ENCODE peak calls at places on chromosome 20, in five cellular contexts. L, W, Z, E and R are unnamed samples.

GRCh38 chr20:13554076-13554475 is 84.7 kb downstream of the TASP1 start:
- DNase-seq in L (no peak), W (no peak), Z (peak), E (no peak), R (no peak)

GRCh38 chr20:20763652-20764051 is 51.2 kb upstream of the RALGAPA2 start:
- DNase-seq in L (no peak), W (no peak), Z (no peak), E (no peak), R (no peak)

GRCh38 chr20:44342240-44342639 is 5.4 kb downstream of the R3HDML start:
- DNase-seq in L (no peak), W (no peak), Z (no peak), E (no peak), R (no peak)

GRCh38 chr20:7703436-7703835 is 236.8 kb downstream of the HAO1 start:
- DNase-seq in L (no peak), W (no peak), Z (no peak), E (no peak), R (no peak)

GRCh38 chr20:3010985-3011723 is 32.3 kb upstream of the GNRH2 start:
- DNase-seq in L (no peak), W (no peak), Z (peak), E (no peak), R (no peak)

GRCh38 chr20:3862333-3862732 is 15.7 kb downstream of the MAVS start:
- DNase-seq in L (no peak), W (no peak), Z (no peak), E (no peak), R (no peak)

GRCh38 chr20:58497911-58498310 is 17.3 kb downstream of the APCDD1L start:
- DNase-seq in L (no peak), W (no peak), Z (no peak), E (no peak), R (no peak)

GRCh38 chr20:56617489-56617888 is 11.6 kb upstream of the TFAP2C start:
- DNase-seq in L (no peak), W (no peak), Z (no peak), E (no peak), R (no peak)

GRCh38 chr20:35854697-35855434 is 83.1 kb downstream of the PHF20 start:
- DNase-seq in L (no peak), W (no peak), Z (peak), E (no peak), R (no peak)

GRCh38 chr20:47456952-47457724 is 44.5 kb upstream of the NCOA3 start:
- DNase-seq in L (no peak), W (no peak), Z (peak), E (no peak), R (no peak)

GRCh38 chr20:58664883-58665282 is 13.8 kb downstream of the STX16 start:
- DNase-seq in L (no peak), W (no peak), Z (no peak), E (no peak), R (no peak)

GRCh38 chr20:41361757-41362747 is 4.6 kb downstream of the EMILIN3 start:
- DNase-seq in L (no peak), W (peak), Z (no peak), E (no peak), R (no peak)

GRCh38 chr20:14711681-14712080 is 374.3 kb upstream of the FLRT3 start:
- DNase-seq in L (no peak), W (no peak), Z (peak), E (no peak), R (no peak)

GRCh38 chr20:45181639-45182038 is 6.9 kb downstream of the PI3 start:
- DNase-seq in L (no peak), W (no peak), Z (peak), E (no peak), R (no peak)

GRCh38 chr20:59007758-59008511 is 881 bp upstream of the CTSZ start:
- DNase-seq in L (peak), W (peak), Z (no peak), E (no peak), R (no peak)

GRCh38 chr20:31572042-31572700 is 32.9 kb upstream of the ID1 start:
- DNase-seq in L (no peak), W (no peak), Z (no peak), E (no peak), R (no peak)

GRCh38 chr20:5031206-5031557 is 29.9 kb upstream of the SLC23A2 start:
- DNase-seq in L (no peak), W (no peak), Z (no peak), E (no peak), R (no peak)

GRCh38 chr20:32742322-32743236 is 688 bp downstream of the COMMD7 start:
- DNase-seq in L (peak), W (no peak), Z (no peak), E (no peak), R (no peak)

GRCh38 chr20:54980321-54980960 is 505.0 kb downstream of the DOK5 start:
- DNase-seq in L (no peak), W (no peak), Z (no peak), E (no peak), R (no peak)

GRCh38 chr20:53819973-53820451 is 226.4 kb upstream of the ZNF217 start:
- DNase-seq in L (no peak), W (no peak), Z (no peak), E (no peak), R (no peak)

GRCh38 chr20:56504373-56505005 is 20.1 kb upstream of the FAM209A start:
- DNase-seq in L (peak), W (no peak), Z (no peak), E (no peak), R (no peak)

GRCh38 chr20:24879875-24880274 is 69.2 kb upstream of the CST7 start:
- DNase-seq in L (no peak), W (no peak), Z (no peak), E (no peak), R (no peak)

GRCh38 chr20:11989018-11989771 is 71.5 kb downstream of the BTBD3 start:
- DNase-seq in L (no peak), W (no peak), Z (no peak), E (no peak), R (no peak)

GRCh38 chr20:34403063-34403827 is 40.2 kb downstream of the ITCH start:
- DNase-seq in L (no peak), W (no peak), Z (no peak), E (no peak), R (no peak)

GRCh38 chr20:34249291-34249690 is 8.1 kb downstream of the ASIP start:
- DNase-seq in L (no peak), W (no peak), Z (peak), E (no peak), R (no peak)

GRCh38 chr20:46631212-46631869 is 19.9 kb downstream of the SLC13A3 start:
- DNase-seq in L (peak), W (peak), Z (no peak), E (no peak), R (no peak)

GRCh38 chr20:57451759-57452661 is 60.8 kb downstream of the RBM38 start:
- DNase-seq in L (no peak), W (peak), Z (peak), E (no peak), R (no peak)

GRCh38 chr20:44650777-44651493 is 564 bp downstream of the ADA start:
- DNase-seq in L (no peak), W (peak), Z (no peak), E (no peak), R (no peak)

GRCh38 chr20:47274449-47275108 is 81.9 kb downstream of the ZMYND8 start:
- DNase-seq in L (no peak), W (no peak), Z (peak), E (no peak), R (no peak)

GRCh38 chr20:10427060-10427692 is 6.8 kb downstream of the MKKS start:
- DNase-seq in L (peak), W (no peak), Z (peak), E (no peak), R (no peak)

GRCh38 chr20:45350217-45350616 is 2.0 kb upstream of the SDC4 start:
- DNase-seq in L (no peak), W (no peak), Z (peak), E (no peak), R (no peak)

GRCh38 chr20:41047975-41048305 is 19.3 kb downstream of the TOP1 start:
- DNase-seq in L (no peak), W (no peak), Z (peak), E (no peak), R (no peak)

GRCh38 chr20:43029161-43029560 is 160.5 kb downstream of the PTPRT start:
- DNase-seq in L (no peak), W (no peak), Z (no peak), E (no peak), R (no peak)

GRCh38 chr20:22308934-22309333 is 275.4 kb downstream of the FOXA2 start:
- DNase-seq in L (no peak), W (no peak), Z (no peak), E (no peak), R (no peak)

GRCh38 chr20:22315771-22316170 is 268.6 kb downstream of the FOXA2 start:
- DNase-seq in L (no peak), W (no peak), Z (no peak), E (no peak), R (no peak)

DNA sequence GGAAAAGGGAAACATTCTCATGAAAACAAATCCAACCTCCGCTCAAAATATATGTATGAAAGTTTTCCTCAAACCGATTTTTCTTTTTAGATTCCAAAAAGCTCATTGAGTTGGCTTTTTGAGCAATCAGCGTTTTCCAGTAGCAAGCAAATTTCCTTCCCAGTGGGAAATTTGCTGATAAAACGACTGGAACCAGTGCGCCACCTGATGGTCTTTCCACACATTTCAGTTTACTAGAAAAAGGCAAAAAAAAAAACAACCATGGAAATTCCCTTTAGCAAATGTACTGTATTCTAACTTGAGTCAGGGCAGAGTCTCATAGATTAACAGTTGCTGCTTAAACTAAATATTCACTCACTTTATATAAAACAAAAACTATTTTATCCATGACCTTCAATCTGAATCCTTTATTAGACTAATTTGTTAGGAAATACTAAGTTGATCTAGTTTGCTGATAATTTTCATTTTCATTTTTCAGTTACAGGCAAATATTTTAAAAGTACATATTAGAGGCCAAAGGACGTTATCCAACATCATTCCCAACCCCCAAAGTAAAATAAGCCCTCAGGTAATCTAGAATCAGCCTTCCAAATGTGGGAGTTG is 271.5 kb downstream of the FOXA2 start:
- DNase-seq in L (peak), W (no peak), Z (peak), E (no peak), R (peak)
- TF ChIP-seq CTCF in L (peak), W (peak), Z (peak), E (peak), R (peak)

GRCh38 chr20:38895098-38895949 is 30.9 kb upstream of the FAM83D start:
- DNase-seq in L (no peak), W (no peak), Z (no peak), E (no peak), R (no peak)

GRCh38 chr20:38896009-38896594 is 30.1 kb upstream of the FAM83D start:
- DNase-seq in L (no peak), W (no peak), Z (no peak), E (no peak), R (no peak)

GRCh38 chr20:38893485-38894090 is 32.6 kb upstream of the FAM83D start:
- DNase-seq in L (peak), W (peak), Z (peak), E (no peak), R (peak)

GRCh38 chr20:38893056-38893455 is 33.2 kb upstream of the FAM83D start:
- DNase-seq in L (no peak), W (no peak), Z (no peak), E (no peak), R (no peak)

DNA sequence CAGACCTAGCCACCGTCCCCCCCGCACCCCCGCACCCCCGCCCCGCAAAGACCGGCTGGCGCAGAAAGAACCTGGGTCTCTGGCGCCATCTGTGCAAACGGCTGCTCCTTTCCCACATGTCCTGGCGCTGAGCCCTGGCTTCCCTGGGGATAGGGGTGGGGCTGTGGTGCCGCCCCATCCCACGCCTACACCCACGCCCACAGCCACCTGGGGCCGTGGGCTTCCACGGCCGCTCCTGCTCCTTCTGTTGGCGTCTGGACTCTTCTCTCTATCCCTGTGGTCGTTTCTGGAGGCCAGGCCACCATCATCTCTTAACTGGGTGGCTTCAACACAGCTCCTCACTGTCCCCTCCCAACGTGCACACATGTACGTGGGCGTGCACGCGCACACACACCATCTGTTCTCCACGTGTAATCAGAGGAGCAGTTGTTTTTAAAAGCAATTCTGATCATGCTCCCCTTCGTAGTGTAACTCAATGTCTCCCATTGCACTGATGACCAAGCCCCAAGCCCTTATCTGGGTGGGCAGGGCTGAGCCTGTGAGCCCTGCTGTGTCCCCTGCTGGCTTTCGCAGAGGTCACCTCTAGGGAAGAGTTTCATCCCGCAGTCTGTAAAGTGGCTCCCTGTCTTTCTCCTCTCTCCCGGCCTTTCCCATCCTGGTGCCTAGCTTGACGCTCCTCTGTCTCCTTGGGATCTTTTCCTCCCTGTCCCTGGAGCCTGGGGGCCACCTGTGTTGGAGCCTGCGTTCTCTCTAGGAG is 31.9 kb upstream of the FAM83D start:
- DNase-seq in L (no peak), W (no peak), Z (no peak), E (no peak), R (no peak)
- TF ChIP-seq CTCF in L (peak), W (peak), Z (no peak), E (no peak), R (peak)

GRCh38 chr20:37333130-37333847 is 12.7 kb upstream of the SRC start:
- DNase-seq in L (no peak), W (peak), Z (no peak), E (no peak), R (no peak)

GRCh38 chr20:37331060-37331857 is 14.7 kb upstream of the SRC start:
- DNase-seq in L (no peak), W (peak), Z (no peak), E (no peak), R (no peak)

GRCh38 chr20:37334450-37334849 is 11.5 kb upstream of the SRC start:
- DNase-seq in L (no peak), W (peak), Z (no peak), E (no peak), R (no peak)

GRCh38 chr20:37335642-37336368 is 10.1 kb upstream of the SRC start:
- DNase-seq in L (no peak), W (peak), Z (no peak), E (no peak), R (no peak)

DNA sequence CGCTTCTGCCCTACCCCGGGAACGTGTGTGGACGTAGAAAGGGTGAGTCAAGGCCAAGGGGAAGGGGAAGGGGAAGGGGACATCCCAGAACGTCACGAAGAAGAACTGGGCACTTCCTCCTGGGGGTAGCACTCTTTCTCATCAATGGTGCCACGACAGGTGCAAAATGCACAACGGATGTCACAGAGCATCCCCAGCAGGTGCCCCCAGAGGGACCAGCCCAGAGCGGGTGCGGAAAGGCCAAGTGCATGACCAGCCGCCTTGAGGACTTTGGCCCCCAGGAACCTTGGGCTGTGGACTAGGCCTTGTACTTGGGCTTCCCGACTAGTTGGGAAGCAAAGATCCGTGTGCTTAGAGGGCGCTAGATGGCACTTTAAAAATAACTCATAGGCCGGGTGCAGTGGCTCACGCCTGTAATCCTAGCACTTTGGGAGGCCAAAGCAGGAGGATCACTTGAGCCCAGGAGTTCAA is 12.1 kb upstream of the SRC start:
- DNase-seq in L (no peak), W (peak), Z (no peak), E (no peak), R (no peak)
- TF ChIP-seq CTCF in L (no peak), W (no peak), Z (no peak), E (no peak), R (no peak)

GRCh38 chr20:62702886-62703852 is 5.5 kb upstream of the NTSR1 start:
- DNase-seq in L (no peak), W (peak), Z (peak), E (no peak), R (no peak)
- TF ChIP-seq CTCF in L (no peak), W (no peak), Z (peak), E (no peak), R (no peak)